ENCODE peak calls at places on chromosome 4, in five cellular contexts. G is stimulated activated CD4-positive, alpha-beta T cell treated with anti-CD3 and anti-CD28 coated beads, Interleukin-12 subunit alpha, Interleukin-12 subunit beta, amount 100 ng/mL, for 4 hours; L is RPMI7951; H is activated T-cell treated with anti-CD3 and anti-CD28 coated beads, Interleukin-2, amount 50 U/mL, for 72 hours; F is BJ. V is an unnamed sample.

GRCh38 chr4:40058121-40058520 is 1.5 kb downstream of the N4BP2 start:
- DNase-seq in G (no peak), L (no peak), H (no peak), F (no peak), V (no peak)

GRCh38 chr4:147984065-147984777 is 252.3 kb downstream of the ARHGAP10 start:
- DNase-seq in G (no peak), L (peak), H (peak), F (no peak), V (no peak)

GRCh38 chr4:153296424-153296823 is 48.1 kb upstream of the MND1 start:
- DNase-seq in G (no peak), L (no peak), H (no peak), F (peak), V (peak)

GRCh38 chr4:124135409-124135813 is 577.1 kb downstream of the ANKRD50 start:
- DNase-seq in G (no peak), L (peak), H (no peak), F (no peak), V (no peak)

GRCh38 chr4:39524420-39524957 is 2.8 kb downstream of the UGDH start:
- DNase-seq in G (no peak), L (no peak), H (no peak), F (no peak), V (no peak)

GRCh38 chr4:104128850-104129213 is 365.9 kb downstream of the CXXC4 start:
- DNase-seq in G (no peak), L (no peak), H (no peak), F (no peak), V (no peak)

GRCh38 chr4:159435561-159436023 is 332.7 kb downstream of the RAPGEF2 start:
- DNase-seq in G (no peak), L (peak), H (no peak), F (no peak), V (no peak)

GRCh38 chr4:85842540-85842939 is 367.6 kb downstream of the ARHGAP24 start:
- DNase-seq in G (no peak), L (peak), H (no peak), F (no peak), V (no peak)

GRCh38 chr4:174591243-174592021 is 69.1 kb upstream of the HPGD start:
- DNase-seq in G (no peak), L (no peak), H (no peak), F (no peak), V (no peak)

GRCh38 chr4:105544517-105544916 is 7.9 kb upstream of the ARHGEF38 start:
- DNase-seq in G (no peak), L (no peak), H (no peak), F (no peak), V (no peak)

GRCh38 chr4:31097999-31098398 is 377.8 kb downstream of the PCDH7 start:
- DNase-seq in G (no peak), L (no peak), H (no peak), F (no peak), V (no peak)

GRCh38 chr4:120517966-120518365 is 404.6 kb downstream of the PRDM5 start:
- DNase-seq in G (no peak), L (peak), H (no peak), F (peak), V (peak)

GRCh38 chr4:38612996-38613395 is 51.0 kb upstream of the KLF3 start:
- DNase-seq in G (no peak), L (no peak), H (no peak), F (no peak), V (no peak)

GRCh38 chr4:56051049-56051709 is 102.4 kb downstream of the CEP135 start:
- DNase-seq in G (no peak), L (no peak), H (no peak), F (no peak), V (no peak)

GRCh38 chr4:119984998-119985397 is 81.7 kb downstream of the MAD2L1 start:
- DNase-seq in G (no peak), L (no peak), H (no peak), F (no peak), V (no peak)

GRCh38 chr4:161929966-161930365 is 233.8 kb downstream of the FSTL5 start:
- DNase-seq in G (no peak), L (peak), H (no peak), F (peak), V (peak)

GRCh38 chr4:6538586-6538985 is 36.4 kb upstream of the MAN2B2 start:
- DNase-seq in G (no peak), L (no peak), H (no peak), F (no peak), V (no peak)

GRCh38 chr4:133145241-133145640 is 3.9 kb upstream of the PCDH10 start:
- DNase-seq in G (no peak), L (no peak), H (no peak), F (no peak), V (no peak)

GRCh38 chr4:158181906-158182305 is 9.1 kb upstream of the GASK1B start:
- DNase-seq in G (no peak), L (peak), H (no peak), F (no peak), V (no peak)

GRCh38 chr4:78242071-78242470 is 184.9 kb downstream of the FRAS1 start:
- DNase-seq in G (no peak), L (no peak), H (no peak), F (peak), V (no peak)

GRCh38 chr4:83114576-83114975 is at the start of gene PLAC8:
- DNase-seq in G (no peak), L (no peak), H (peak), F (no peak), V (no peak)

GRCh38 chr4:182246401-182247205 is 3.4 kb downstream of the TENM3 start:
- DNase-seq in G (no peak), L (peak), H (no peak), F (no peak), V (no peak)

GRCh38 chr4:113064244-113064643 is 14.8 kb downstream of the ANK2 start:
- DNase-seq in G (no peak), L (no peak), H (no peak), F (no peak), V (no peak)

GRCh38 chr4:123297836-123298235 is 98.8 kb upstream of the SPRY1 start:
- DNase-seq in G (no peak), L (no peak), H (no peak), F (no peak), V (no peak)

GRCh38 chr4:105455182-105455581 is 18.7 kb downstream of the PPA2 start:
- DNase-seq in G (no peak), L (no peak), H (no peak), F (no peak), V (no peak)

GRCh38 chr4:185549095-185549494 is 13.8 kb upstream of the PDLIM3 start:
- DNase-seq in G (no peak), L (no peak), H (no peak), F (no peak), V (no peak)

GRCh38 chr4:3662516-3662915 is 103.7 kb upstream of the ADRA2C start:
- DNase-seq in G (no peak), L (no peak), H (no peak), F (no peak), V (no peak)

GRCh38 chr4:95838192-95838591 is 1.7 kb upstream of the PDHA2 start:
- DNase-seq in G (no peak), L (no peak), H (no peak), F (no peak), V (no peak)

GRCh38 chr4:8033067-8033755 is 93.5 kb upstream of the AFAP1 start:
- DNase-seq in G (no peak), L (peak), H (no peak), F (no peak), V (no peak)

GRCh38 chr4:143202824-143203223 is 18.1 kb downstream of the USP38 start:
- DNase-seq in G (no peak), L (no peak), H (no peak), F (no peak), V (no peak)

GRCh38 chr4:67035501-67035900 is 509.8 kb downstream of the CENPC start:
- DNase-seq in G (no peak), L (peak), H (no peak), F (no peak), V (no peak)

GRCh38 chr4:151957163-151957562 is 196.4 kb upstream of the GATB start:
- DNase-seq in G (no peak), L (peak), H (no peak), F (no peak), V (no peak)

GRCh38 chr4:186201535-186202230 is 10.3 kb downstream of the CYP4V2 start:
- DNase-seq in G (peak), L (peak), H (peak), F (no peak), V (no peak)

GRCh38 chr4:139852612-139853269 is 187.1 kb downstream of the MGST2 start:
- DNase-seq in G (no peak), L (no peak), H (peak), F (no peak), V (no peak)

V was measured in AG09309.